ENCODE peak calls at places on chromosomes 12 and 14, in five cellular contexts. T, H, P, X and Q are unnamed samples.

GRCh38 chr14:95460647-95461478 is 55.6 kb downstream of the SYNE3 start:
- DNase-seq in H (no peak), X (peak), T (no peak), P (peak), Q (no peak)

GRCh38 chr14:72822946-72823611 is 70.8 kb downstream of the DPF3 start:
- DNase-seq in P (no peak), H (no peak), T (no peak), X (no peak), Q (no peak)

GRCh38 chr14:69904246-69904645 is 25.0 kb downstream of the SMOC1 start:
- DNase-seq in P (no peak), T (no peak), X (no peak), H (no peak), Q (no peak)

GRCh38 chr12:31991815-31992214 is 32.6 kb downstream of the RESF1 start:
- DNase-seq in X (no peak), P (no peak), H (no peak), T (no peak), Q (no peak)

GRCh38 chr14:42855159-42855558 is 1248.5 kb downstream of the LRFN5 start:
- DNase-seq in X (no peak), P (no peak), T (no peak), H (no peak), Q (no peak)

GRCh38 chr12:11746940-11747716 is 97.7 kb downstream of the ETV6 start:
- DNase-seq in X (no peak), T (no peak), H (no peak), P (no peak), Q (no peak)

GRCh38 chr12:31896514-31897039 is 62.6 kb upstream of the RESF1 start:
- DNase-seq in P (no peak), T (peak), X (peak), H (no peak), Q (no peak)

GRCh38 chr14:20732950-20733650 is 12.6 kb upstream of the EDDM3A start:
- DNase-seq in T (no peak), X (no peak), P (no peak), H (no peak), Q (no peak)

GRCh38 chr12:78156751-78157150 is 326.1 kb downstream of the NAV3 start:
- DNase-seq in P (no peak), H (no peak), T (no peak), X (no peak), Q (no peak)

GRCh38 chr14:23005861-23006534 is 3.9 kb downstream of the C14orf93 start:
- DNase-seq in T (no peak), X (no peak), P (no peak), H (no peak), Q (no peak)

GRCh38 chr12:79927772-79928474 is 7.0 kb downstream of the PPP1R12A start:
- DNase-seq in H (no peak), P (no peak), T (no peak), X (no peak), Q (no peak)

GRCh38 chr12:110371408-110372055 is 32.0 kb downstream of the ANAPC7 start:
- DNase-seq in X (no peak), H (peak), P (peak), T (no peak), Q (no peak)

GRCh38 chr12:86290615-86291014 is 34.4 kb upstream of the MGAT4C start:
- DNase-seq in H (no peak), X (no peak), T (no peak), P (no peak), Q (no peak)